ENCODE peak calls at places on chromosomes 13 and 19, in ten cellular contexts. One of them, this sample, is unnamed.

GRCh38 chr19:39304701-39305571 is 8.7 kb downstream of the IFNL1 start:
- DNase-seq in stimulated activated CD8-positive, alpha-beta memory T cell treated with anti-CD3 and anti-CD28 coated beads, Interleukin-12 subunit alpha, Interleukin-12 subunit beta, amount 100 ng/mL, for 4 hours: no peak
- DNase-seq in neural progenitor cell: no peak
- DNase-seq in A549: no peak
- DNase-seq in ascending aorta: peak
- DNase-seq in activated gamma-delta T cell treated with Interleukin-2 at 50 U/mL for 16 hours: no peak
- DNase-seq in mammary epithelial cell: no peak
- DNase-seq in stimulated activated CD4-positive, alpha-beta T cell treated with anti-CD3 and anti-CD28 coated beads, Interleukin-4, amount 100 ng/mL, for 48 hours: no peak
- DNase-seq in stimulated activated naive CD4-positive, alpha-beta T cell: no peak
- DNase-seq in NCI-H2107: no peak
- DNase-seq in this sample: no peak

GRCh38 chr19:46866407-46867132 is 5.8 kb downstream of the ARHGAP35 start:
- DNase-seq in stimulated activated CD8-positive, alpha-beta memory T cell treated with anti-CD3 and anti-CD28 coated beads, Interleukin-12 subunit alpha, Interleukin-12 subunit beta, amount 100 ng/mL, for 4 hours: no peak
- DNase-seq in neural progenitor cell: no peak
- DNase-seq in A549: peak
- DNase-seq in ascending aorta: no peak
- DNase-seq in activated gamma-delta T cell treated with Interleukin-2 at 50 U/mL for 16 hours: no peak
- DNase-seq in mammary epithelial cell: no peak
- DNase-seq in stimulated activated CD4-positive, alpha-beta T cell treated with anti-CD3 and anti-CD28 coated beads, Interleukin-4, amount 100 ng/mL, for 48 hours: no peak
- DNase-seq in stimulated activated naive CD4-positive, alpha-beta T cell: no peak
- DNase-seq in NCI-H2107: no peak
- DNase-seq in this sample: peak

GRCh38 chr13:106597759-106598395 is 29.9 kb upstream of the ARGLU1 start:
- DNase-seq in stimulated activated CD8-positive, alpha-beta memory T cell treated with anti-CD3 and anti-CD28 coated beads, Interleukin-12 subunit alpha, Interleukin-12 subunit beta, amount 100 ng/mL, for 4 hours: no peak
- DNase-seq in neural progenitor cell: no peak
- DNase-seq in A549: no peak
- DNase-seq in ascending aorta: no peak
- DNase-seq in activated gamma-delta T cell treated with Interleukin-2 at 50 U/mL for 16 hours: no peak
- DNase-seq in mammary epithelial cell: no peak
- DNase-seq in stimulated activated CD4-positive, alpha-beta T cell treated with anti-CD3 and anti-CD28 coated beads, Interleukin-4, amount 100 ng/mL, for 48 hours: no peak
- DNase-seq in stimulated activated naive CD4-positive, alpha-beta T cell: no peak
- DNase-seq in NCI-H2107: no peak
- DNase-seq in this sample: no peak

GRCh38 chr13:97116754-97117153 is 105.4 kb upstream of the MBNL2 start:
- DNase-seq in stimulated activated CD8-positive, alpha-beta memory T cell treated with anti-CD3 and anti-CD28 coated beads, Interleukin-12 subunit alpha, Interleukin-12 subunit beta, amount 100 ng/mL, for 4 hours: no peak
- DNase-seq in neural progenitor cell: no peak
- DNase-seq in A549: no peak
- DNase-seq in ascending aorta: no peak
- DNase-seq in activated gamma-delta T cell treated with Interleukin-2 at 50 U/mL for 16 hours: no peak
- DNase-seq in mammary epithelial cell: peak
- DNase-seq in stimulated activated CD4-positive, alpha-beta T cell treated with anti-CD3 and anti-CD28 coated beads, Interleukin-4, amount 100 ng/mL, for 48 hours: no peak
- DNase-seq in stimulated activated naive CD4-positive, alpha-beta T cell: no peak
- DNase-seq in NCI-H2107: no peak
- DNase-seq in this sample: peak

GRCh38 chr19:3464797-3465235 is 15.5 kb downstream of the SMIM24 start:
- DNase-seq in stimulated activated CD8-positive, alpha-beta memory T cell treated with anti-CD3 and anti-CD28 coated beads, Interleukin-12 subunit alpha, Interleukin-12 subunit beta, amount 100 ng/mL, for 4 hours: no peak
- DNase-seq in neural progenitor cell: peak
- DNase-seq in A549: no peak
- DNase-seq in ascending aorta: no peak
- DNase-seq in activated gamma-delta T cell treated with Interleukin-2 at 50 U/mL for 16 hours: no peak
- DNase-seq in mammary epithelial cell: no peak
- DNase-seq in stimulated activated CD4-positive, alpha-beta T cell treated with anti-CD3 and anti-CD28 coated beads, Interleukin-4, amount 100 ng/mL, for 48 hours: no peak
- DNase-seq in stimulated activated naive CD4-positive, alpha-beta T cell: no peak
- DNase-seq in NCI-H2107: no peak
- DNase-seq in this sample: no peak

GRCh38 chr19:39070888-39071287 is 13.3 kb upstream of the ACP7 start:
- DNase-seq in stimulated activated CD8-positive, alpha-beta memory T cell treated with anti-CD3 and anti-CD28 coated beads, Interleukin-12 subunit alpha, Interleukin-12 subunit beta, amount 100 ng/mL, for 4 hours: no peak
- DNase-seq in neural progenitor cell: no peak
- DNase-seq in A549: no peak
- DNase-seq in ascending aorta: no peak
- DNase-seq in activated gamma-delta T cell treated with Interleukin-2 at 50 U/mL for 16 hours: no peak
- DNase-seq in mammary epithelial cell: no peak
- DNase-seq in stimulated activated CD4-positive, alpha-beta T cell treated with anti-CD3 and anti-CD28 coated beads, Interleukin-4, amount 100 ng/mL, for 48 hours: no peak
- DNase-seq in stimulated activated naive CD4-positive, alpha-beta T cell: no peak
- DNase-seq in NCI-H2107: no peak
- DNase-seq in this sample: no peak

GRCh38 chr19:43690444-43690843 is 20.5 kb upstream of the PLAUR start:
- DNase-seq in stimulated activated CD8-positive, alpha-beta memory T cell treated with anti-CD3 and anti-CD28 coated beads, Interleukin-12 subunit alpha, Interleukin-12 subunit beta, amount 100 ng/mL, for 4 hours: no peak
- DNase-seq in neural progenitor cell: no peak
- DNase-seq in A549: no peak
- DNase-seq in ascending aorta: no peak
- DNase-seq in activated gamma-delta T cell treated with Interleukin-2 at 50 U/mL for 16 hours: no peak
- DNase-seq in mammary epithelial cell: no peak
- DNase-seq in stimulated activated CD4-positive, alpha-beta T cell treated with anti-CD3 and anti-CD28 coated beads, Interleukin-4, amount 100 ng/mL, for 48 hours: no peak
- DNase-seq in stimulated activated naive CD4-positive, alpha-beta T cell: no peak
- DNase-seq in NCI-H2107: no peak
- DNase-seq in this sample: no peak

GRCh38 chr13:114115191-114115671 is 17.2 kb downstream of the RASA3 start:
- DNase-seq in stimulated activated CD8-positive, alpha-beta memory T cell treated with anti-CD3 and anti-CD28 coated beads, Interleukin-12 subunit alpha, Interleukin-12 subunit beta, amount 100 ng/mL, for 4 hours: no peak
- DNase-seq in neural progenitor cell: no peak
- DNase-seq in A549: no peak
- DNase-seq in ascending aorta: peak
- DNase-seq in activated gamma-delta T cell treated with Interleukin-2 at 50 U/mL for 16 hours: no peak
- DNase-seq in mammary epithelial cell: peak
- DNase-seq in stimulated activated CD4-positive, alpha-beta T cell treated with anti-CD3 and anti-CD28 coated beads, Interleukin-4, amount 100 ng/mL, for 48 hours: no peak
- DNase-seq in stimulated activated naive CD4-positive, alpha-beta T cell: no peak
- DNase-seq in NCI-H2107: no peak
- DNase-seq in this sample: peak

GRCh38 chr19:43562698-43563241 is 12.6 kb downstream of the XRCC1 start:
- DNase-seq in stimulated activated CD8-positive, alpha-beta memory T cell treated with anti-CD3 and anti-CD28 coated beads, Interleukin-12 subunit alpha, Interleukin-12 subunit beta, amount 100 ng/mL, for 4 hours: peak
- DNase-seq in neural progenitor cell: no peak
- DNase-seq in A549: no peak
- DNase-seq in ascending aorta: peak
- DNase-seq in activated gamma-delta T cell treated with Interleukin-2 at 50 U/mL for 16 hours: peak
- DNase-seq in mammary epithelial cell: peak
- DNase-seq in stimulated activated CD4-positive, alpha-beta T cell treated with anti-CD3 and anti-CD28 coated beads, Interleukin-4, amount 100 ng/mL, for 48 hours: peak
- DNase-seq in stimulated activated naive CD4-positive, alpha-beta T cell: peak
- DNase-seq in NCI-H2107: peak
- DNase-seq in this sample: peak

GRCh38 chr19:43606569-43607229 is 5.2 kb upstream of the SRRM5 start:
- DNase-seq in stimulated activated CD8-positive, alpha-beta memory T cell treated with anti-CD3 and anti-CD28 coated beads, Interleukin-12 subunit alpha, Interleukin-12 subunit beta, amount 100 ng/mL, for 4 hours: no peak
- DNase-seq in neural progenitor cell: no peak
- DNase-seq in A549: no peak
- DNase-seq in ascending aorta: no peak
- DNase-seq in activated gamma-delta T cell treated with Interleukin-2 at 50 U/mL for 16 hours: no peak
- DNase-seq in mammary epithelial cell: peak
- DNase-seq in stimulated activated CD4-positive, alpha-beta T cell treated with anti-CD3 and anti-CD28 coated beads, Interleukin-4, amount 100 ng/mL, for 48 hours: no peak
- DNase-seq in stimulated activated naive CD4-positive, alpha-beta T cell: no peak
- DNase-seq in NCI-H2107: no peak
- DNase-seq in this sample: peak

GRCh38 chr13:39577833-39578232 is 25.2 kb downstream of the LHFPL6 start:
- DNase-seq in stimulated activated CD8-positive, alpha-beta memory T cell treated with anti-CD3 and anti-CD28 coated beads, Interleukin-12 subunit alpha, Interleukin-12 subunit beta, amount 100 ng/mL, for 4 hours: no peak
- DNase-seq in neural progenitor cell: no peak
- DNase-seq in A549: no peak
- DNase-seq in ascending aorta: peak
- DNase-seq in activated gamma-delta T cell treated with Interleukin-2 at 50 U/mL for 16 hours: no peak
- DNase-seq in mammary epithelial cell: no peak
- DNase-seq in stimulated activated CD4-positive, alpha-beta T cell treated with anti-CD3 and anti-CD28 coated beads, Interleukin-4, amount 100 ng/mL, for 48 hours: no peak
- DNase-seq in stimulated activated naive CD4-positive, alpha-beta T cell: no peak
- DNase-seq in NCI-H2107: peak
- DNase-seq in this sample: no peak

GRCh38 chr19:55373318-55373992 is 3.2 kb upstream of the TMEM190 start:
- DNase-seq in stimulated activated CD8-positive, alpha-beta memory T cell treated with anti-CD3 and anti-CD28 coated beads, Interleukin-12 subunit alpha, Interleukin-12 subunit beta, amount 100 ng/mL, for 4 hours: no peak
- DNase-seq in neural progenitor cell: no peak
- DNase-seq in A549: no peak
- DNase-seq in ascending aorta: no peak
- DNase-seq in activated gamma-delta T cell treated with Interleukin-2 at 50 U/mL for 16 hours: no peak
- DNase-seq in mammary epithelial cell: no peak
- DNase-seq in stimulated activated CD4-positive, alpha-beta T cell treated with anti-CD3 and anti-CD28 coated beads, Interleukin-4, amount 100 ng/mL, for 48 hours: no peak
- DNase-seq in stimulated activated naive CD4-positive, alpha-beta T cell: no peak
- DNase-seq in NCI-H2107: no peak
- DNase-seq in this sample: no peak

GRCh38 chr19:56567274-56568120 is at the start of gene ZNF470:
- DNase-seq in stimulated activated CD8-positive, alpha-beta memory T cell treated with anti-CD3 and anti-CD28 coated beads, Interleukin-12 subunit alpha, Interleukin-12 subunit beta, amount 100 ng/mL, for 4 hours: peak
- DNase-seq in neural progenitor cell: peak
- DNase-seq in A549: peak
- DNase-seq in ascending aorta: peak
- DNase-seq in activated gamma-delta T cell treated with Interleukin-2 at 50 U/mL for 16 hours: peak
- DNase-seq in mammary epithelial cell: peak
- DNase-seq in stimulated activated CD4-positive, alpha-beta T cell treated with anti-CD3 and anti-CD28 coated beads, Interleukin-4, amount 100 ng/mL, for 48 hours: peak
- DNase-seq in stimulated activated naive CD4-positive, alpha-beta T cell: peak
- DNase-seq in NCI-H2107: no peak
- DNase-seq in this sample: peak

GRCh38 chr19:10305139-10305806 is 4.3 kb downstream of the ZGLP1 start:
- DNase-seq in stimulated activated CD8-positive, alpha-beta memory T cell treated with anti-CD3 and anti-CD28 coated beads, Interleukin-12 subunit alpha, Interleukin-12 subunit beta, amount 100 ng/mL, for 4 hours: no peak
- DNase-seq in neural progenitor cell: no peak
- DNase-seq in A549: no peak
- DNase-seq in ascending aorta: no peak
- DNase-seq in activated gamma-delta T cell treated with Interleukin-2 at 50 U/mL for 16 hours: no peak
- DNase-seq in mammary epithelial cell: no peak
- DNase-seq in stimulated activated CD4-positive, alpha-beta T cell treated with anti-CD3 and anti-CD28 coated beads, Interleukin-4, amount 100 ng/mL, for 48 hours: no peak
- DNase-seq in stimulated activated naive CD4-positive, alpha-beta T cell: no peak
- DNase-seq in NCI-H2107: no peak
- DNase-seq in this sample: peak